ENCODE peak calls at places on chromosomes 1 and 21, in four cellular contexts. X, N, B and J are unnamed samples.

GRCh38 chr1:107298526-107298925 is 157.7 kb downstream of the NTNG1 start:
- DNase-seq in X (no peak), N (no peak), B (no peak), J (no peak)

GRCh38 chr1:245051349-245052221 is 103.2 kb upstream of the KIF26B start:
- DNase-seq in X (peak; percentile 90), N (no peak), B (no peak), J (no peak)

GRCh38 chr1:30449428-30450147 is 273.8 kb downstream of the MATN1 start:
- DNase-seq in X (no peak), N (no peak), B (no peak), J (no peak)

GRCh38 chr1:65001238-65001792 is 35.0 kb upstream of the JAK1 start:
- DNase-seq in X (peak; percentile 73), N (no peak), B (no peak), J (no peak)

GRCh38 chr1:30111431-30111830 is 612.0 kb downstream of the MATN1 start:
- DNase-seq in X (peak; percentile 69), N (peak; percentile 10), B (peak; percentile 5), J (peak; percentile 44)

GRCh38 chr1:111756124-111756513 is 418 bp downstream of the DDX20 start:
- DNase-seq in X (peak; percentile 67), N (no peak), B (no peak), J (no peak)

GRCh38 chr1:214615871-214616270 is 12.9 kb downstream of the CENPF start:
- DNase-seq in X (no peak), N (no peak), B (no peak), J (no peak)

GRCh38 chr1:115666702-115667101 is 24.9 kb downstream of the VANGL1 start:
- DNase-seq in X (no peak), N (no peak), B (no peak), J (peak; percentile 44)

GRCh38 chr1:78426398-78426797 is 64.4 kb upstream of the PTGFR start:
- DNase-seq in X (no peak), N (no peak), B (no peak), J (no peak)

GRCh38 chr1:153513023-153513422 is 22.8 kb downstream of the S100A6 start:
- DNase-seq in X (no peak), N (no peak), B (no peak), J (peak; percentile 69)

GRCh38 chr1:44807364-44808062 is 362 bp upstream of the DYNLT4 start:
- DNase-seq in X (peak; percentile 92), N (peak; percentile 98), B (peak; percentile 98), J (peak; percentile 82)

GRCh38 chr21:25881524-25882376 is 147.0 kb downstream of the GABPA start:
- DNase-seq in X (peak; percentile 63), N (peak; percentile 41), B (peak; percentile 39), J (peak; percentile 78)

GRCh38 chr21:38477241-38477640 is 21.0 kb downstream of the ERG start:
- DNase-seq in X (no peak), N (no peak), B (no peak), J (no peak)

GRCh38 chr1:154304664-154305337 is 16.1 kb upstream of the AQP10 start:
- DNase-seq in X (no peak), N (no peak), B (peak; percentile 28), J (no peak)

GRCh38 chr1:68046885-68047658 is 3.4 kb downstream of the DIRAS3 start:
- DNase-seq in X (peak; percentile 21), N (no peak), B (no peak), J (no peak)

GRCh38 chr1:115293899-115294298 is 44.1 kb downstream of the NGF start:
- DNase-seq in X (no peak), N (no peak), B (no peak), J (no peak)

GRCh38 chr1:32275424-32275823 is 16.5 kb upstream of the HDAC1 start:
- DNase-seq in X (no peak), N (no peak), B (no peak), J (peak; percentile 65)

GRCh38 chr1:231639819-231640218 is 13.2 kb downstream of the DISC1 start:
- DNase-seq in X (no peak), N (no peak), B (no peak), J (no peak)

GRCh38 chr1:155226910-155227260 is 18.4 kb downstream of the MTX1 start:
- DNase-seq in X (peak; percentile 56), N (no peak), B (peak; percentile 38), J (no peak)

GRCh38 chr1:35557118-35557610 is at the start of gene KIAA0319L:
- DNase-seq in X (peak; percentile 95), N (no peak), B (peak; percentile 60), J (peak; percentile 87)

GRCh38 chr1:37461698-37462436 is 12.5 kb upstream of the ZC3H12A start:
- DNase-seq in X (no peak), N (no peak), B (peak; percentile 48), J (no peak)

GRCh38 chr1:95287078-95287477 is 53.1 kb downstream of the RWDD3 start:
- DNase-seq in X (no peak), N (no peak), B (peak; percentile 13), J (no peak)

GRCh38 chr1:81800741-81801031 is at the start of gene ADGRL2:
- DNase-seq in X (no peak), N (no peak), B (no peak), J (no peak)

GRCh38 chr21:31777857-31778256 is 45.9 kb upstream of the SCAF4 start:
- DNase-seq in X (no peak), N (no peak), B (no peak), J (no peak)

GRCh38 chr1:54557956-54558355 is 9.9 kb downstream of the ACOT11 start:
- DNase-seq in X (no peak), N (no peak), B (no peak), J (no peak)

GRCh38 chr1:54556110-54556509 is 8.1 kb downstream of the ACOT11 start:
- DNase-seq in X (no peak), N (no peak), B (no peak), J (no peak)

GRCh38 chr1:54558434-54559030 is 10.5 kb downstream of the ACOT11 start:
- DNase-seq in X (no peak), N (no peak), B (no peak), J (no peak)

GRCh38 chr1:54559111-54559548 is 11.1 kb downstream of the ACOT11 start:
- DNase-seq in X (no peak), N (no peak), B (no peak), J (no peak)

DNA sequence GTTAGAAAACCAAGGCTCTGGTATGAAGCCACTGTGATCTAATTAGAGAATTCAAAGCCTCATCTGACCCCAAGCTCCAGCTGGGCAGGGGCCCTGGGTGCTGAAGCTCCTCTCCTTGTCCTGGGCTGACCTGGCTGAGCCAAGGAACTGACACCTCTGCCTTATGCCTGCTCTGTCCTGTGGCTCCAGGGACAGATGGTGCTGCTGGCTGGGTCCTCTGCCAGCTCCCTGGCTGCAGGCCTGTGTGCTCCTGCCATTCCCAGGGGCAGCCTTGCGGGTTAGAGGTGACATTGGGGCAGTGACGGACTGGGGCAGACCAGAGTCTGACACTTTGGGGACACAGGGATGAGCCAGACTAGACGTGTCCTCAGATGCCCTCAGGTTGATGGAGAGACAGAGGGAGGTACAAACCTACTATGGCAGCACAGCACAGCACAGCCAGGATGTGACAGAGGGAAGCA is 11.8 kb downstream of the ACOT11 start:
- DNase-seq in X (no peak), N (no peak), B (no peak), J (no peak)
- TF ChIP-seq JUND in X (no peak), N (no peak), B (no peak), J (no peak)

GRCh38 chr1:3017440-3018050 is 3.7 kb upstream of the ACTRT2 start:
- DNase-seq in X (no peak), N (no peak), B (no peak), J (no peak)

GRCh38 chr1:3019007-3019515 is 2.2 kb upstream of the ACTRT2 start:
- DNase-seq in X (no peak), N (no peak), B (no peak), J (no peak)

GRCh38 chr1:3018051-3018471 is 3.2 kb upstream of the ACTRT2 start:
- DNase-seq in X (no peak), N (no peak), B (no peak), J (no peak)

GRCh38 chr1:3019516-3020051 is 1.7 kb upstream of the ACTRT2 start:
- DNase-seq in X (no peak), N (no peak), B (no peak), J (no peak)

DNA sequence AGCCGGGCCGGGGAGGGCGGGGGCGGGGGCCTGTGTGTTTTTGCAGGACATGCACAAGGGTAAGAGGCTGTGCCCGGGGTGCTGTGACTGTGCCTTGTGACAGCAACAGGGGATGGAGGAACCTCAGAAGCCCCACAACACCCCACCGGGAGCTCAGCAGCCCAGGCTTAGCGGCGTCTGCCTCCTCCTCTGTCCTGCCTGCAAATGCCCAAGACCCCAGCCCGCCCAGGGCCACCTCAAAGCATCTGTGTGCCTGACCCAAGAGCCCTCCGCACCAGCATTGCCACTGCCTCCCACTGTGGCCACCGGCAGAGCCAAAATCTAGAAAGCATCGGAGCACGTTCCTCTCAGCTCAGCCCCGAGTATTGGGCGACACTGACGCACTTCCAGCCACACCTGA is 2.7 kb upstream of the ACTRT2 start:
- DNase-seq in X (no peak), N (no peak), B (no peak), J (no peak)
- TF ChIP-seq JUND in X (no peak), N (no peak), B (no peak), J (no peak)

GRCh38 chr1:167090289-167090942 is at the start of gene GPA33:
- DNase-seq in X (no peak), N (no peak), B (no peak), J (no peak)

GRCh38 chr1:167094690-167095089 is 815 bp downstream of the STYXL2 start:
- DNase-seq in X (no peak), N (no peak), B (no peak), J (no peak)

GRCh38 chr1:167095368-167095767 is 1.5 kb downstream of the STYXL2 start:
- DNase-seq in X (no peak), N (no peak), B (no peak), J (peak; percentile 61)

GRCh38 chr1:167092653-167093052 is 1.2 kb upstream of the STYXL2 start:
- DNase-seq in X (no peak), N (no peak), B (no peak), J (no peak)

DNA sequence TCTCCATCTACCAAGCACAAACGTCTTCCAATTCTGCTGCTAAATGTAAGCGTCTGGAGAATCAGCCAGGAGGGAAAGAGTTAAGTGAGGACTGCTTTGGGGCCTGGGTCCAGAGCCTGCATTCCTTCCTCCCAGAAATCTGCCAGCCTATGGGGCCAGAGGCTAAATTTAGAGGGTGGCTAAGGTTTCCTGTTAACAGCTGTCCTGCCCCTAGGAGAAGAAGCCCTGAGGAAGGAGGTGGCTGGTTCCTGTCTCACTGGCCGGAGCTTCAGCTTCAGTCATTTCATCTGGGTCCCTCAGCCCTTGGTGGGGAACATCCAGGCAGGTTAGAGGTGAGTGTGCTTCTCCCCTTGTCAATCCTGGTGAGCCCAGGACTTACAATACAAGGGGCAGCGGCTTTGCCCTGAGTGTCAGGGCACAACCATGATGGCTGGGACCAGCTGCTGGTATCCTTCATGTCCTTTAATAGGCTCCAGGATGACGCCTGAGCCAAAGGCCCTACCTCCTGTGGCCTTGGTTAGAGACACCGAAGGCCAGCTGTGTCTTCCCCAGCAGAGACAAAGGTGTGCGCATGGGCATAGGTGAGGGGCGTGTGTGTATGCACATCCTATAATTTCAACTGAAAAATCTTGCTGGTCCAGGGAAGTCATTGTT is at the start of gene STYXL2:
- DNase-seq in X (no peak), N (no peak), B (no peak), J (no peak)
- TF ChIP-seq JUND in X (no peak), N (no peak), B (no peak), J (no peak)

GRCh38 chr1:220579317-220579716 is 51.4 kb downstream of the MARK1 start:
- DNase-seq in X (no peak), N (no peak), B (no peak), J (no peak)
- TF ChIP-seq JUND in X (no peak), N (no peak), B (no peak), J (no peak)